ENCODE peak calls at places on chromosomes 11 and 22, in four cellular contexts. S, V, T and W are unnamed samples.

GRCh38 chr22:37304595-37305343 is 22.5 kb downstream of the CYTH4 start:
- DNase-seq in T (no peak), V (no peak), S (peak), W (no peak)

GRCh38 chr11:26490546-26490945 is 81.5 kb downstream of the MUC15 start:
- DNase-seq in V (no peak), T (no peak), S (peak), W (no peak)

GRCh38 chr11:10455637-10456487 is 798 bp downstream of the AMPD3 start:
- DNase-seq in S (peak), T (no peak), V (peak), W (no peak)

GRCh38 chr11:76629133-76629852 is 41.3 kb downstream of the LRRC32 start:
- DNase-seq in T (no peak), V (peak), S (peak), W (no peak)

GRCh38 chr11:12005476-12005875 is 3.0 kb downstream of the DKK3 start:
- DNase-seq in S (peak), V (no peak), T (no peak), W (no peak)

GRCh38 chr11:96256604-96257003 is 86.4 kb downstream of the MAML2 start:
- DNase-seq in T (no peak), V (no peak), S (no peak), W (no peak)

GRCh38 chr11:56513280-56513679 is 22.1 kb upstream of the OR5M8 start:
- DNase-seq in V (no peak), T (no peak), S (no peak), W (no peak)

GRCh38 chr11:130465259-130465658 is 16.8 kb downstream of the ADAMTS15 start:
- DNase-seq in S (peak), T (no peak), V (no peak), W (no peak)

GRCh38 chr11:83033972-83034672 is 37.6 kb downstream of the RAB30 start:
- DNase-seq in V (no peak), T (no peak), S (peak), W (peak)

GRCh38 chr11:92628401-92629292 is 340.8 kb upstream of the MTNR1B start:
- DNase-seq in S (peak), V (no peak), T (no peak), W (no peak)

GRCh38 chr11:74696488-74696887 is 34.7 kb downstream of the CHRDL2 start:
- DNase-seq in T (no peak), S (no peak), V (no peak), W (no peak)

GRCh38 chr11:72221386-72221785 is 3.2 kb upstream of the INPPL1 start:
- DNase-seq in T (no peak), S (no peak), V (no peak), W (no peak)

GRCh38 chr11:36817336-36817965 is 219.4 kb upstream of the RAG2 start:
- DNase-seq in S (no peak), T (no peak), V (no peak), W (no peak)

GRCh38 chr11:123585206-123585605 is 69.2 kb downstream of the SCN3B start:
- DNase-seq in S (no peak), V (no peak), T (no peak), W (no peak)

GRCh38 chr11:79198898-79199250 is 242.0 kb downstream of the TENM4 start:
- DNase-seq in V (no peak), S (peak), T (no peak), W (no peak)

GRCh38 chr11:127919206-127920000 is 668.0 kb downstream of the ETS1 start:
- DNase-seq in V (no peak), S (peak), T (no peak), W (peak)

GRCh38 chr11:5247479-5248192 is 2.0 kb downstream of the HBG1 start:
- DNase-seq in V (no peak), T (no peak), S (no peak), W (no peak)

GRCh38 chr11:7353100-7353499 is 101.4 kb downstream of the SYT9 start:
- DNase-seq in V (peak), T (no peak), S (no peak), W (no peak)

GRCh38 chr11:110376711-110377324 is 52.9 kb upstream of the FDX1 start:
- DNase-seq in V (peak), S (peak), T (peak), W (peak)

GRCh38 chr22:35400335-35400680 is 368 bp downstream of the MCM5 start:
- DNase-seq in V (no peak), T (no peak), S (no peak), W (no peak)

GRCh38 chr11:102111011-102111786 is 952 bp downstream of the YAP1 start:
- DNase-seq in S (peak), V (peak), T (no peak), W (no peak)

GRCh38 chr22:19047993-19048392 is 74.2 kb downstream of the DGCR2 start:
- DNase-seq in V (no peak), T (no peak), S (no peak), W (no peak)

GRCh38 chr11:102120437-102120935 is 10.2 kb downstream of the YAP1 start:
- DNase-seq in V (no peak), S (peak), T (no peak), W (no peak)

GRCh38 chr22:48901324-48901723 is 926.3 kb downstream of the BRD1 start:
- DNase-seq in S (no peak), T (peak), V (no peak), W (no peak)

GRCh38 chr11:116791813-116792143 is at the start of gene APOA5:
- DNase-seq in T (no peak), S (no peak), V (no peak), W (no peak)

GRCh38 chr22:50303848-50304527 is 3.5 kb downstream of the PLXNB2 start:
- DNase-seq in V (peak), T (no peak), S (no peak), W (no peak)

GRCh38 chr11:76215946-76216345 is 9.6 kb upstream of the WNT11 start:
- DNase-seq in S (no peak), T (no peak), V (peak), W (no peak)

GRCh38 chr11:111515591-111515990 is 1.0 kb downstream of the HOATZ start:
- DNase-seq in T (no peak), S (no peak), V (no peak), W (no peak)

GRCh38 chr11:67572305-67572704 is 11.3 kb upstream of the GSTP1 start:
- DNase-seq in T (no peak), S (no peak), V (no peak), W (no peak)

GRCh38 chr22:31135706-31136105 is 4.6 kb downstream of the PLA2G3 start:
- DNase-seq in V (no peak), S (no peak), T (no peak), W (no peak)

GRCh38 chr22:27726344-27726725 is 75.2 kb downstream of the MN1 start:
- DNase-seq in V (no peak), S (no peak), T (no peak), W (no peak)

GRCh38 chr11:69700278-69701140 is 3.3 kb downstream of the FGF19 start:
- DNase-seq in V (peak), S (peak), T (peak), W (no peak)
- H3K4me3 ChIP-seq in V (no peak), S (no peak), T (no peak), W (no peak)

DNA sequence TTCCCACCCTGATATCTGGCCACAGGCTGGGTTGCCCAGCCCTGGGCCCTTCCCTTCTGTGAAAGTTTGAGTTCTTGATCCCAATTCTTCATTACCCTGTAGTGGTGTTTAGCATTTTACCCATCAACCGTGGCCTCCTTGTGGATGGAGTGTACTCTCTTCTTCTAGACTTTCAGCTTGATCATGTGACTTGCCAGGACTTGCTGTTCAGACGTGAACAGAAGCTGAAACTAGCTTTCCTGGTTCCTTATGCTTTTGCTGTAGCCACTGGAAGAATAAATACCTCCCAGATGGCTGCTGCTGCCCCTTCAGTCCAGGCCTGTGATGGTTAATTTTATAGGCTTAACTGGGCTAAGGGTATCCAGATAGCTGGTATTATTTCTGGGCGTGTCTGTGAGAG is 32.7 kb upstream of the DAGLA start:
- DNase-seq in V (no peak), T (no peak), S (no peak), W (no peak)
- TF ChIP-seq CTCF in V (no peak), T (no peak), S (no peak), W (no peak)

DNA sequence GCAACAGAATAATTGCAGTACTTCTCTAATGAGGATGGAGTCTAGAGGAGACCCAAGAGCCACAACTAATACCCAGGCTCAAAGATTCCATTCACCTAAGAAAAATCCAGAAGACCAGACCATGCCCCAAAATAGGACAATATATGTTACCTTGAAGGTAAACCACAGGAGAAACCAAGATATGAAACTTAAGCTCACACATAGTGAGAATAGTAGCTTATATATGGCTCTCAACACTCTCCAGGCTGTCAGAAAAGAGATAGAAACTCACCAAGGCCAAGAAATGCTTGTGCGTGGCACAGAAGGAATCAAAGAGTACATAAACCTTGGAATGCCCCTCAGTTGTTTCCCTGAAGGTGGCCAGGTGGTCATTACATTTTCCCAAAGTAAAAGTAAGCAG is 9.1 kb downstream of the FAM111A start:
- DNase-seq in S (no peak), V (no peak), T (no peak), W (no peak)
- H3K4me3 ChIP-seq in S (no peak), V (no peak), T (no peak), W (no peak)

GRCh38 chr11:15687342-15687741 is 572.6 kb downstream of the INSC start:
- DNase-seq in S (peak), T (no peak), V (no peak), W (no peak)

GRCh38 chr11:15690326-15690725 is 575.6 kb downstream of the INSC start:
- DNase-seq in V (no peak), S (no peak), T (no peak), W (no peak)

GRCh38 chr11:15683528-15683927 is 568.8 kb downstream of the INSC start:
- DNase-seq in S (no peak), T (no peak), V (no peak), W (no peak)

GRCh38 chr11:15688351-15688792 is 573.6 kb downstream of the INSC start:
- DNase-seq in S (peak), T (no peak), V (no peak), W (no peak)

GRCh38 chr11:15685311-15685710 is 570.6 kb downstream of the INSC start:
- DNase-seq in V (no peak), T (no peak), S (no peak), W (no peak)
- TF ChIP-seq CTCF in V (no peak), T (no peak), S (no peak), W (no peak)

GRCh38 chr11:30452114-30452513 is 129.2 kb downstream of the ARL14EP start:
- DNase-seq in T (no peak), V (no peak), S (no peak), W (no peak)

GRCh38 chr11:30454108-30454507 is 131.2 kb downstream of the ARL14EP start:
- DNase-seq in S (no peak), V (no peak), T (no peak), W (no peak)

GRCh38 chr11:30455025-30455424 is 131.1 kb downstream of the MPPED2 start:
- DNase-seq in S (no peak), V (no peak), T (no peak), W (no peak)

GRCh38 chr11:30452842-30453241 is 129.9 kb downstream of the ARL14EP start:
- DNase-seq in V (no peak), S (no peak), T (no peak), W (no peak)

DNA sequence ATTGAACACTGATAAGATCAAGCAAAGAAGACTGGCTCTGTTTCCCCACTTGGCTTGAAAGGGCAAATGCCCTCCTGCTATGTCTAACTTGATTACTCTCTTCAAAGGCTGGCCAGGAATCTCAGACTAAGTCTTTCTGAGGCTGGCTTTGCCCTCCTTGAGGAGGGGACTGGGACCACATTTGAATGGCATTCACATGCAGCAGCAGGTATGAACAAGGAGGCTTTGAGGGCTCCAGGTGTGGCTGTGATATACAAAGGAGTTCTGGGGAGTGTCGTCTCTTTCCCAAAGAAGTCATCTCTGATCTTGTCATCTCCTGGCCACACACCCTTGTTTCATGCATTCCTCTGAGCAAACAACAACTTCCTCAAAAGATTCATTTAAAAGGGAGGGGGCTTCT is 130.8 kb downstream of the ARL14EP start:
- DNase-seq in V (no peak), T (no peak), S (no peak), W (no peak)
- H3K4me3 ChIP-seq in V (no peak), T (no peak), S (no peak), W (no peak)

GRCh38 chr11:118956847-118957469 is 860 bp downstream of the UPK2 start:
- DNase-seq in T (no peak), V (no peak), S (no peak), W (no peak)
- TF ChIP-seq CTCF in T (peak), V (peak), S (no peak), W (no peak)

GRCh38 chr22:43345356-43345755 is 2.2 kb upstream of the SCUBE1 start:
- DNase-seq in V (no peak), T (no peak), S (no peak), W (no peak)

GRCh38 chr22:43345761-43346261 is 2.6 kb upstream of the SCUBE1 start:
- DNase-seq in S (no peak), V (no peak), T (no peak), W (no peak)

GRCh38 chr22:43351966-43352345 is 8.8 kb upstream of the SCUBE1 start:
- DNase-seq in V (no peak), T (no peak), S (no peak), W (no peak)

GRCh38 chr22:43346521-43346929 is 3.4 kb upstream of the SCUBE1 start:
- DNase-seq in V (peak), T (no peak), S (no peak), W (no peak)

GRCh38 chr22:43349636-43350035 is 6.5 kb upstream of the SCUBE1 start:
- DNase-seq in T (no peak), S (no peak), V (no peak), W (no peak)
- H3K4me3 ChIP-seq in T (no peak), S (no peak), V (no peak), W (no peak)

GRCh38 chr11:64092119-64092760 is 56.5 kb downstream of the FLRT1 start:
- DNase-seq in T (peak), V (peak), S (no peak), W (no peak)

GRCh38 chr11:64092761-64093136 is 57.0 kb downstream of the FLRT1 start:
- DNase-seq in V (no peak), T (no peak), S (no peak), W (no peak)

GRCh38 chr11:64089915-64090810 is 54.4 kb downstream of the FLRT1 start:
- DNase-seq in S (no peak), V (no peak), T (no peak), W (no peak)

GRCh38 chr11:64089493-64089892 is 53.8 kb downstream of the FLRT1 start:
- DNase-seq in S (no peak), V (peak), T (no peak), W (no peak)

GRCh38 chr11:64090811-64091516 is 55.2 kb downstream of the FLRT1 start:
- DNase-seq in V (no peak), T (no peak), S (peak), W (no peak)
- TF ChIP-seq CTCF in V (no peak), T (no peak), S (no peak), W (no peak)

DNA sequence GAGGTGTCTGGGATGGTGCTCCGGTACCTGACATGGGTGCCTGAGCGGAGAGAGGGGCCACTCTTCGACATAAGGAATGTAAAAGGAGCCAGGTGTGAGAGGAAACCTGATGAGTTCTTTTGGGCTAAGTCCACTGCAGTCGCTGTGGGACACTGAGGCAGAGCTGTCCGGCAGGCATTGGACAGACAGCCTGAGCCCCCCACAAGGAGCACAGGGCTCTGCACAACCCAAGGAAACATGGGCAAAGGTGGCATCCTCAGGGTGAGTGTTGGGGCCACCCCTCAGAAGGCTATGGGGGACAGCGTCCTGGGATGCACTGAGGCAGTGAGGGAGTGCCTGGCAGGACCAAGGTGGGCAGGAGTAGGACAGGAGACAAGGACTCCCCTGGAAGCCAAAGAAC is 57.7 kb upstream of the EMID1 start:
- DNase-seq in S (no peak), V (no peak), T (peak), W (no peak)
- H3K4me3 ChIP-seq in S (no peak), V (no peak), T (no peak), W (no peak)